ENCODE peak calls at places on chromosomes 5 and 9, in five cellular contexts. N, I, P, A and O are unnamed samples.

GRCh38 chr5:39009280-39009679 is 64.9 kb downstream of the RICTOR start:
- DNase-seq in P (no peak), N (no peak), I (no peak), A (no peak), O (no peak)

GRCh38 chr5:181053760-181054122 is 13.7 kb downstream of the BTNL9 start:
- DNase-seq in P (no peak), I (no peak), A (no peak), N (no peak), O (no peak)

GRCh38 chr5:32206799-32207634 is 32.9 kb upstream of the GOLPH3 start:
- DNase-seq in A (no peak), I (no peak), N (no peak), P (no peak), O (no peak)

GRCh38 chr5:9761706-9762105 is 131.6 kb upstream of the TAS2R1 start:
- DNase-seq in P (no peak), N (no peak), A (no peak), I (no peak), O (no peak)

GRCh38 chr9:106846847-106847246 is 16.1 kb upstream of the ZNF462 start:
- DNase-seq in N (no peak), P (no peak), I (no peak), A (peak; percentile 56), O (no peak)

GRCh38 chr5:86228147-86228546 is 389.6 kb upstream of the COX7C start:
- DNase-seq in I (no peak), N (no peak), P (no peak), A (no peak), O (no peak)

GRCh38 chr5:148393390-148393741 is 9.6 kb downstream of the FBXO38 start:
- DNase-seq in P (no peak), A (no peak), N (no peak), I (no peak), O (peak; percentile 50)

GRCh38 chr5:33291216-33292000 is 149.4 kb upstream of the TARS1 start:
- DNase-seq in P (peak; percentile 83), N (no peak), I (no peak), A (no peak), O (no peak)

GRCh38 chr9:117307701-117308100 is 107.2 kb downstream of the ASTN2 start:
- DNase-seq in I (no peak), A (no peak), N (no peak), P (no peak), O (no peak)

GRCh38 chr5:39986614-39987013 is 561.8 kb upstream of the DAB2 start:
- DNase-seq in A (no peak), I (no peak), N (no peak), P (no peak), O (no peak)

GRCh38 chr5:81017320-81017719 is 57.2 kb downstream of the RASGRF2 start:
- DNase-seq in N (no peak), P (no peak), I (no peak), A (no peak), O (no peak)
- H3K4me1 ChIP-seq in N (no peaks in the 10 kb centered on the region), P (no peaks in the 10 kb centered on the region), I (peaks cover 9% of the 10 kb centered on the region), A (no peaks in the 10 kb centered on the region), O (no peaks in the 10 kb centered on the region)

DNA sequence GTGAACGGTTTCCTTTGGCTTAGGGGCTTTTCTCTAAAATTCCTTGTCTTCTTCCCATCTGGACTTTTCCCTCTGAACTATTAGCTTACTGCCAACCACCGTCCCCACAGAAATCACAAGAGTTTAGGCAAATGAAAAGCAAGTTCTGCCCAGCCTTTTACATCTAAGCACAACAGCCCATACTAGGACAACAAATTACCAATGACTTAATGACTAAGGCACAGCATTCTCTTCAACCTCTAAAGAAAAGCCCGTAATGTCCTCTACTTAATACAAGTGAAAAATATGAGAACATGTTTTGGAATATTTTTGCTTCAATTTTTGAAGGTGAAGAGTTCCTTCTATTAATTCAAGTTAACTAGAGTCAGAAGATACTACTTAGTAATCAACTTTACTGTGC is 1.2 kb downstream of the ZBTB5 start:
- DNase-seq in I (no peak), P (no peak), A (no peak), N (no peak), O (no peak)
- H3K4me3 ChIP-seq in I (peak overlapping the region; percentile 85), P (peak overlapping the region; percentile 50), A (peak overlapping the region; percentile 93), N (peak overlapping the region; percentile 95), O (peak overlapping the region; percentile 93)

DNA sequence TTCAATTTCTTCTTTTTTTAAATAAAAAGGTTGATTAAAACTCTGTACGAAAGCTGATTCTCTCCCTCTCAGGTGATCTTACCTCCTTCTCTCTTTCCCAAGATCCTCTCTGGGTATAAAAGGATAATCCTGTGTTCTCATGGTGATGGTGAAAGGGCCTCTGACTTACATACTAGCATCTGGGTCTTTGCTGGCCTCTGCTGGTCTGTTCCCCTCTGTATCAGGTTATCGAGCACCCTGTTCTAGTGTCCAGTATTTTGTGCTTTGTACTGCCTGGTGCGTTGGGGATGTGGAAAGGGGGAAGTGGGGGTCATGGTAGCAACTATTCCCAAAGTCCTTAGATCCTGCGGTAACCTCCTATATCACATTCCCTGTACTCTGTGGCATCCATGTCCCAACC is 328.9 kb downstream of the NR2F1-AS1 start:
- DNase-seq in I (no peak), N (no peak), P (no peak), A (no peak), O (no peak)
- TF ChIP-seq CTCF in I (no peak), N (no peak), P (no peak), A (no peak), O (peak; percentile 32)

GRCh38 chr5:137073192-137073591 is 425.9 kb downstream of the SPOCK1 start:
- DNase-seq in N (no peak), I (no peak), P (no peak), A (no peak), O (no peak)

GRCh38 chr5:137071526-137071925 is 427.6 kb downstream of the SPOCK1 start:
- DNase-seq in N (no peak), I (no peak), P (no peak), A (no peak), O (no peak)

GRCh38 chr5:137071941-137072340 is 427.2 kb downstream of the SPOCK1 start:
- DNase-seq in I (no peak), P (no peak), N (no peak), A (no peak), O (no peak)

GRCh38 chr5:137070521-137070920 is 428.6 kb downstream of the SPOCK1 start:
- DNase-seq in N (no peak), A (no peak), P (no peak), I (no peak), O (no peak)

DNA sequence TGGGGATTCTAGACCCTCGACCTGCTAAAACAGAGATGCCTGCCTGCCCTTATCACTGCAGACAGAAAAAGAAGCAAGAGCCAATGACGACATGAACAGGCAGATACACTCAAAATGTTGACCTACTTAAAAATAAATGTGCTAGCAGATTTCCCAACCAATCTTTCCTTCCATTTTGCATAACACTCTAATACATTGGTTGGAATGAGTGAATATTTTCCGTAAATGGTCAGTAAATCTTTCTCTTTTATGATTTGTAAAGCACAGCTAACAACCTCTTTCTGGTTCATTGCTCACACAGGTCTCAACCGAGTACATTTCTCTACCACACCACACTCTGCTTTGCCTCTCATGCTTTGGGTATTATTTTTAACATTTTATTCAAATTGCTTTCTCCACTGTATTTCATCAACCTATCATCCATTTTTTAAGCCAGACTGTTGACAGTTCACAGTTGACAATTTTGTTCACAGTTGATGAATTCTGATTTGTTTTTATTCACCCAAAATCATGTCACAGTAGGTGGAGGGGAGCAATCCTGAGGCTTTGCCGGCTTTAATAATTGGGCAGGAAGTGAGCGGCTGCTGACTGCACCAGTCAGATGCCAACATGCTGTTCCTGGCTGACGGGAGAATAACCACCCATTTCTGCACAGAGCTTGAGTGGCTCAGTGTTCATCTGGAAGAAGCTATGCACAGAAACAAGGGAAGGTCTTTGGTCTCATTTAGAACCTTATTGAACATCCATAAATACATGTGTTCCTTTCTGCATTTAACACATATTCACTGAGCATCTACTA is 426.6 kb downstream of the SPOCK1 start:
- DNase-seq in P (no peak), A (no peak), I (no peak), N (no peak), O (no peak)
- H3K4me1 ChIP-seq in P (peaks cover 11% of the 10 kb centered on the region), A (no peaks in the 10 kb centered on the region), I (no peaks in the 10 kb centered on the region), N (no peaks in the 10 kb centered on the region), O (peaks cover 36% of the 10 kb centered on the region)

GRCh38 chr5:107367919-107368318 is 302.8 kb downstream of the EFNA5 start:
- DNase-seq in P (no peak), I (no peak), A (no peak), N (no peak), O (no peak)

GRCh38 chr5:107368593-107368992 is 302.1 kb downstream of the EFNA5 start:
- DNase-seq in I (no peak), A (no peak), P (no peak), N (no peak), O (no peak)

GRCh38 chr5:107370569-107370968 is 300.2 kb downstream of the EFNA5 start:
- DNase-seq in N (no peak), P (no peak), A (no peak), I (no peak), O (no peak)

GRCh38 chr5:107367480-107367879 is 303.3 kb downstream of the EFNA5 start:
- DNase-seq in N (no peak), I (no peak), P (no peak), A (no peak), O (no peak)

DNA sequence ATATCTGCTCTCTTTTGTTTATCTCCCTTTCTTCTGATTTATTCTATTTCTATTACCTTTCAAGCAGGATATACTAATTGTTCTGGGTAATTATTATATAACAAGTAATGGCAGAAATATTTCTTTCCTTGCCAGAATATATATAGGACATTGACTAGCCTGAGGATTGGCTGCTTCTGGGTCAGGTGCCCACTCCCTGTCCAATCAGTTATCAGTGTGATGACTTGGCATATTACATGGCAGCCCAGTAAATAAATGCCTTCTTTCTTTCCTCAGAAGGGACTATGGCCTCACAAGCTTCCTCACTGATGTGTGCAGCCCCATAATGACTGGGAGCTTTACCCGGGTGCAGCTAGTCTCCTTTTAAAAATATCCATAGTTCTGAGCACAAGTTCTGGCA is 301.1 kb downstream of the EFNA5 start:
- DNase-seq in A (no peak), N (no peak), I (no peak), P (no peak), O (no peak)
- H3K4me3 ChIP-seq in A (no peak overlapping the region), N (no peak overlapping the region), I (no peak overlapping the region), P (no peak overlapping the region), O (no peak overlapping the region)

GRCh38 chr5:94785111-94785510 is 166.6 kb downstream of the SLF1 start:
- DNase-seq in N (no peak), I (no peak), A (peak; percentile 20), P (no peak), O (no peak)
- TF ChIP-seq CTCF in N (no peak), I (peak; percentile 45), A (no peak), P (no peak), O (peak; percentile 55)

GRCh38 chr5:157560560-157560959 is 15.0 kb downstream of the ADAM19 start:
- DNase-seq in N (no peak), P (no peak), I (no peak), A (no peak), O (peak; percentile 2)
- H3K4me1 ChIP-seq in N (peaks cover 9% of the 10 kb centered on the region), P (peaks cover 32% of the 10 kb centered on the region), I (no peaks in the 10 kb centered on the region), A (peaks cover 58% of the 10 kb centered on the region), O (peaks cover 24% of the 10 kb centered on the region)